ENCODE peak calls at places on chromosomes 16 and 17, in seven cellular contexts. G is mesothelial cell of epicardium; V is bronchial epithelial cell; A is CD4-positive, alpha-beta T cell; Z is BE2C; B is GM23338; E is progenitor cell of endocrine pancreas. K is an unnamed sample.

GRCh38 chr16:69833791-69834282 is 71.7 kb downstream of the WWP2 start:
- DNase-seq in G (no peak), V (no peak), A (no peak), Z (peak; percentile 63), B (no peak), E (no peak), K (no peak)

GRCh38 chr16:57955572-57955971 is 15.4 kb downstream of the CNGB1 start:
- DNase-seq in G (no peak), V (peak; percentile 80), A (no peak), Z (no peak), B (no peak), E (no peak), K (no peak)

GRCh38 chr16:81564368-81565060 is 119.9 kb downstream of the CMIP start:
- DNase-seq in G (no peak), V (no peak), A (no peak), Z (no peak), B (no peak), E (no peak), K (no peak)

GRCh38 chr17:30928584-30928983 is 6.8 kb downstream of the ADAP2 start:
- DNase-seq in G (no peak), V (no peak), A (no peak), Z (no peak), B (no peak), E (no peak), K (no peak)

GRCh38 chr16:28181557-28181914 is 30.2 kb downstream of the XPO6 start:
- DNase-seq in G (no peak), V (peak; percentile 81), A (no peak), Z (no peak), B (no peak), E (no peak), K (no peak)

GRCh38 chr17:54891176-54891821 is 9.4 kb upstream of the TOM1L1 start:
- DNase-seq in G (no peak), V (peak; percentile 62), A (no peak), Z (peak; percentile 56), B (peak; percentile 90), E (peak; percentile 13), K (no peak)

GRCh38 chr16:66342294-66342900 is 24.1 kb upstream of the CDH5 start:
- DNase-seq in G (no peak), V (no peak), A (no peak), Z (peak; percentile 75), B (peak; percentile 79), E (peak; percentile 33), K (no peak)

GRCh38 chr17:34347063-34347462 is 9.2 kb upstream of the CCL13 start:
- DNase-seq in G (no peak), V (no peak), A (no peak), Z (no peak), B (no peak), E (no peak), K (no peak)

GRCh38 chr16:11253995-11254912 is 1.8 kb downstream of the SOCS1 start:
- DNase-seq in G (no peak), V (no peak), A (no peak), Z (no peak), B (no peak), E (no peak), K (no peak)

GRCh38 chr16:11253009-11253994 is 2.7 kb downstream of the SOCS1 start:
- DNase-seq in G (no peak), V (peak; percentile 32), A (peak; percentile 42), Z (no peak), B (no peak), E (no peak), K (no peak)

GRCh38 chr16:11255737-11256656 is at the start of gene SOCS1:
- DNase-seq in G (peak; percentile 85), V (peak; percentile 50), A (peak; percentile 91), Z (peak; percentile 86), B (peak; percentile 85), E (peak; percentile 94), K (peak; percentile 55)

GRCh38 chr16:11256657-11257130 is 690 bp upstream of the SOCS1 start:
- DNase-seq in G (no peak), V (no peak), A (no peak), Z (peak; percentile 55), B (peak; percentile 71), E (peak; percentile 42), K (no peak)

DNA sequence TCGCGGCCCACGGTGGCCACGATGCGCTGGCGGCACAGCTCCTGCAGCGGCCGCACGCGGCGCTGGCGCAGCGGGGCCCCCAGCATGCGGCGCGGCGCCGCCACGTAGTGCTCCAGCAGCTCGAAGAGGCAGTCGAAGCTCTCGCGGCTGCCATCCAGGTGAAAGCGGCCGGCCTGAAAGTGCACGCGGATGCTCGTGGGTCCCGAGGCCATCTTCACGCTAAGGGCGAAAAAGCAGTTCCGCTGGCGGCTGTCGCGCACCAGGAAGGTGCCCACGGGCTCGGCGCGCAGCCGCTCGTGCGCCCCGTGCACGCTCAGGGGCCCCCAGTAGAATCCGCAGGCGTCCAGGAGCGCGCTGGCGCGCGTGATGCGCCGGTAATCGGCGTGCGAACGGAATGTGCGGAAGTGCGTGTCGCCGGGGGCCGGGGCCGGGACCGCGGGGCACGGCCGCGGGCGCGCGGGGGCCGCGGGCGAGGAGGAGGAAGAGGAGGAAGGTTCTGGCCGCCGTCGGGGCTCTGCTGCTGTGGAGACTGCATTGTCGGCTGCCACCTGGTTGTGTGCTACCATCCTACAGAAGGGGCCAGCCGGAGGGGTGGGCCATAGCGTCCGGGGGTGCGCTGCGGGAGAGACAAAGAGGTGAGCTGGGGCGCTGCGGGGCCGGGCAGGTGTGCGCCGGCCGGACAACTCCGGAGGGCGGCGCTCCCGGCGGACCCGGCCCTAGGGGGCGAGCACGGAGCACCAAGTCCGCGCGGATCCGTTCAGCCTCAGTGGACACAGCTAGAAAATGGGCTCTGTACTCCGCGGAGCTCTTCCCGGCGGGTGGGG is 879 bp downstream of the SOCS1 start:
- DNase-seq in G (no peak), V (peak; percentile 21), A (peak; percentile 65), Z (peak; percentile 50), B (no peak), E (peak; percentile 42), K (no peak)
- TF ChIP-seq CTCF in G (no peak), V (peak; percentile 15), A (no peak), Z (no peak), B (no peak), E (peak; percentile 43), K (no peak)

GRCh38 chr17:18166894-18167293 is 16.7 kb upstream of the ALKBH5 start:
- DNase-seq in G (no peak), V (no peak), A (no peak), Z (no peak), B (no peak), E (no peak), K (no peak)
- TF ChIP-seq CTCF in G (no peak), V (peak; percentile 27), A (no peak), Z (no peak), B (peak; percentile 8), E (no peak), K (no peak)

GRCh38 chr16:50247123-50247905 is 19.0 kb upstream of the ADCY7 start:
- DNase-seq in G (no peak), V (no peak), A (no peak), Z (no peak), B (no peak), E (no peak), K (no peak)

GRCh38 chr16:50248845-50249244 is 17.5 kb upstream of the ADCY7 start:
- DNase-seq in G (no peak), V (no peak), A (no peak), Z (no peak), B (peak; percentile 37), E (no peak), K (no peak)

GRCh38 chr16:50245417-50246298 is 20.7 kb upstream of the ADCY7 start:
- DNase-seq in G (no peak), V (peak; percentile 91), A (peak; percentile 49), Z (peak; percentile 67), B (peak; percentile 48), E (peak; percentile 51), K (peak; percentile 42)

GRCh38 chr16:50246299-50247122 is 19.8 kb upstream of the ADCY7 start:
- DNase-seq in G (no peak), V (no peak), A (no peak), Z (peak; percentile 60), B (peak; percentile 66), E (peak; percentile 54), K (no peak)

DNA sequence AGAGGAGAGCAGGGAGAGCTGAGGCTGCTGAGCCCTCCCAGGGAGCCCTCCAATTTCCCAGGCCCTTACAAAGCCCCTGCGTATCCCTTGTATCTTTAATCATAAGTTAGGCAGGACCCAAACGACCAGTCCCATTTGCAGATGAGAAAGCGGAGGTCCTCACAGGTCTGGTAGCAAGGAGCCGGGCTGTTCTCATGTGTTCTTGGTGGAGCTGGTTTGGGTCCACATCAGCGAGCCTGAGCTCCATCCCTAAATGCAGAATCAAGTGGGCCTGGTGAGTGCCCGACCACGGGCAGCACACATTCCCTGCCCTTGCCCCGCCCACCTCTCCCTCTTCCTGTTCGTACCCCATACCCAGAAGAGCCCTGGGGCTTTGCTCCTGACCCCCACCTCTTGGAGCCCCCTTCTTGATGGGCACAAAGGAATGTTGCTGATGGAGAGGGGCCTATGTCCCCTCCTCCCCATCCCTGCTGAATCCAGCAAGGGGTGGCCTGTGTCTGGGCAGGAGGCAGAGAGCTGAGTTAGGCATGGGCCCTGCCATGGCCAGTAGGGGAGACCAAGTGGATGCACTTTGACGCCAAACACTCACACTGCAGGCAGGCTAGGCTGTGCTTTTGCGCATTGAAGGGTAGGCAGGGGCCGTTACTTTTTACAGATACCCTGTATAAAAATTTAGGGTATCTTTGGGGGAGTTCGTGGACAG is 18.3 kb upstream of the ADCY7 start:
- DNase-seq in G (no peak), V (no peak), A (no peak), Z (no peak), B (peak; percentile 37), E (no peak), K (no peak)
- TF ChIP-seq CTCF in G (no peak), V (no peak), A (no peak), Z (no peak), B (no peak), E (no peak), K (no peak)

GRCh38 chr17:82619211-82619610 is 29.0 kb downstream of the WDR45B start:
- DNase-seq in G (no peak), V (no peak), A (no peak), Z (no peak), B (no peak), E (no peak), K (no peak)

GRCh38 chr17:82614095-82614631 is 34.1 kb downstream of the WDR45B start:
- DNase-seq in G (no peak), V (no peak), A (no peak), Z (peak; percentile 30), B (no peak), E (no peak), K (no peak)

GRCh38 chr17:82616021-82616703 is 32.1 kb downstream of the WDR45B start:
- DNase-seq in G (no peak), V (no peak), A (no peak), Z (no peak), B (no peak), E (no peak), K (no peak)

GRCh38 chr17:82613283-82614094 is 34.8 kb downstream of the WDR45B start:
- DNase-seq in G (no peak), V (peak; percentile 51), A (no peak), Z (peak; percentile 77), B (peak; percentile 70), E (no peak), K (no peak)

DNA sequence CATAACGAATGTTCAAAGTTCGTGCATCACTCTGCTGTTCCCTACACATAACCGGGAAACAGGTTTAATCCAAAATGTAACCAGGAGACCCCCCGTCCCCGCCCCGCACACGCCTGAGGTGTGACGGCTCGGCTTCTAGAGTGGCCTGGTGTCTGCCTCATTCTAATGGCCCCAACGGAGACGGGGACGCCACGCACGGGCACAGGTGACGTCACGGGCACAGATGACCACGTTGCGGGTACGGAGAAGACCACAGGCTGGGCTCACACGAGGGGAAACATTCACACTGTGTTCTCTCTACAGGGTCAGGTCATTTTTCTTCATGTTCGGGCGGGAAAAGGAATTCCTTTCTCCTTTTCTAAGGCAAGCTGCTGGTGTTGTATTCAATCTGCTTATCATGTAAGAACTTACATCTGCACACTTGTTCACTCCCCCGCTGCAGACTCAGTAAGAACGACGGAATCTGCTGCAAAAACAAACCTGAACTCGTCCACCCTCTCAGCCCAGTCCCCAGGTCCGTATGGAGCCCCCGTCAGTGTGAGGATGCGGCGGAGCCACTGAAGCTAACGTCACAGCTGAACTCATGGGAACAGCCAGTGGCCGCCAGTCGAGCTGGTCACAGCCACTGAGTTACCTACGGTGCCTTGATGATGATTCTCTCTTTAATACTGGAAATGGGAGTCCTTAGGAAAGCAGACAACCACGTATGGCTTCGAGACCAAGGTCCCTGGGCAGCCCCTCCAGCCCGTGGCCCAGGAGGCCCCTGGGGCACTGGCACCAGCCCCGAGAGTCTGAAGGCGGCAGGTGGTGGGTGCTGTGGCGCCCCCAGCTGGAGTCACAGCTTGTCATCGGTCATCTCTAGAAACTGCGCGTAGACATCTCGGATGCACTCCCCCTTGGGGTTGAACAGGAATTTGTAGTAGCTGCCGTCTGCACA is 32.9 kb downstream of the WDR45B start:
- DNase-seq in G (no peak), V (no peak), A (no peak), Z (no peak), B (peak; percentile 51), E (no peak), K (no peak)
- TF ChIP-seq CTCF in G (no peak), V (peak; percentile 20), A (no peak), Z (peak; percentile 24), B (peak; percentile 55), E (peak; percentile 21), K (no peak)

K was measured in omental fat pad.